ENCODE peak calls at places on chromosomes 1 and 21, in seven cellular contexts. S is SJSA1, U is thoracic aorta, O is breast epithelium, G is cardiac muscle cell, A is GM23248, Q is hepatocyte. F is an unnamed sample. For H3K27me3, the result is how much of the 10 kb centered on the place peaks cover.

GRCh38 chr1:9191216-9191615 is 43.4 kb upstream of the H6PD start:
- DNase-seq in S (no peak), U (no peak), O (no peak), G (no peak), A (no peak), Q (no peak), F (no peak)

GRCh38 chr1:150061632-150062101 is 5.9 kb upstream of the VPS45 start:
- DNase-seq in S (no peak), U (peak), O (no peak), G (peak), A (peak), Q (peak), F (peak)

GRCh38 chr1:19923953-19924346 is 533 bp upstream of the PLA2G2E start:
- DNase-seq in S (no peak), U (no peak), O (no peak), G (no peak), A (no peak), Q (no peak), F (no peak)

GRCh38 chr1:26945728-26946127 is 14.5 kb downstream of the KDF1 start:
- DNase-seq in S (no peak), U (no peak), O (no peak), G (no peak), A (no peak), Q (peak), F (no peak)

GRCh38 chr1:111737216-111738132 is 1.7 kb downstream of the INKA2 start:
- DNase-seq in S (no peak), U (no peak), O (no peak), G (no peak), A (no peak), Q (no peak), F (no peak)

GRCh38 chr1:44707959-44708831 is 22.8 kb downstream of the RNU5D-1 start:
- DNase-seq in S (peak), U (no peak), O (no peak), G (peak), A (peak), Q (peak), F (no peak)

GRCh38 chr1:157775101-157775870 is 1.6 kb downstream of the FCRL2 start:
- DNase-seq in S (no peak), U (no peak), O (no peak), G (no peak), A (no peak), Q (no peak), F (no peak)

GRCh38 chr1:232477728-232478127 is 152.2 kb downstream of the SIPA1L2 start:
- DNase-seq in S (peak), U (no peak), O (no peak), G (peak), A (peak), Q (no peak), F (peak)

GRCh38 chr1:44425327-44426082 is 20.4 kb downstream of the RNF220 start:
- DNase-seq in S (no peak), U (no peak), O (no peak), G (no peak), A (no peak), Q (no peak), F (no peak)

GRCh38 chr1:25729045-25729444 is 70.9 kb upstream of the SELENON start:
- DNase-seq in S (no peak), U (no peak), O (no peak), G (no peak), A (no peak), Q (no peak), F (no peak)

GRCh38 chr1:228022571-228023293 is 15.9 kb downstream of the WNT3A start:
- DNase-seq in S (no peak), U (no peak), O (no peak), G (no peak), A (no peak), Q (no peak), F (no peak)

GRCh38 chr1:201108614-201109013 is 3.6 kb downstream of the CACNA1S start:
- DNase-seq in S (no peak), U (no peak), O (no peak), G (no peak), A (no peak), Q (no peak), F (no peak)

GRCh38 chr1:36743286-36744005 is 260.7 kb upstream of the CSF3R start:
- DNase-seq in S (no peak), U (no peak), O (no peak), G (no peak), A (no peak), Q (no peak), F (no peak)

GRCh38 chr1:71228236-71228635 is 147.4 kb upstream of the ZRANB2 start:
- DNase-seq in S (no peak), U (no peak), O (no peak), G (no peak), A (peak), Q (peak), F (no peak)

GRCh38 chr1:92886886-92887419 is 55.1 kb downstream of the RPL5 start:
- DNase-seq in S (no peak), U (no peak), O (no peak), G (no peak), A (no peak), Q (peak), F (no peak)

GRCh38 chr1:23177438-23178380 is 9.1 kb upstream of the LUZP1 start:
- DNase-seq in S (peak), U (peak), O (peak), G (peak), A (peak), Q (peak), F (no peak)

GRCh38 chr21:36783612-36784383 is 84.9 kb downstream of the SIM2 start:
- DNase-seq in S (peak), U (no peak), O (no peak), G (peak), A (peak), Q (peak), F (peak)

GRCh38 chr1:160935527-160936258 is 18.9 kb downstream of the ITLN2 start:
- DNase-seq in S (no peak), U (no peak), O (no peak), G (no peak), A (no peak), Q (no peak), F (no peak)

GRCh38 chr1:25804244-25804963 is 4.4 kb downstream of the SELENON start:
- DNase-seq in S (no peak), U (no peak), O (no peak), G (peak), A (peak), Q (no peak), F (no peak)

GRCh38 chr1:70411360-70411844 is 334 bp downstream of the CTH start:
- DNase-seq in S (no peak), U (no peak), O (no peak), G (no peak), A (peak), Q (no peak), F (no peak)

GRCh38 chr1:114263343-114263742 is 109.7 kb upstream of the SYT6 start:
- DNase-seq in S (no peak), U (no peak), O (no peak), G (no peak), A (no peak), Q (no peak), F (no peak)
- H3K27me3 ChIP-seq in S (under half), U (under half), O (under half), G (under half), A (half or more), Q (under half), F (under half)

GRCh38 chr1:205441318-205441633 is 14.6 kb downstream of the BLACAT1 start:
- DNase-seq in S (no peak), U (no peak), O (no peak), G (no peak), A (no peak), Q (no peak), F (no peak)

GRCh38 chr1:205440476-205441317 is 15.1 kb downstream of the BLACAT1 start:
- DNase-seq in S (no peak), U (no peak), O (peak), G (peak), A (peak), Q (peak), F (no peak)

GRCh38 chr1:205443585-205444299 is 12.1 kb downstream of the BLACAT1 start:
- DNase-seq in S (no peak), U (no peak), O (no peak), G (no peak), A (no peak), Q (no peak), F (no peak)

GRCh38 chr1:205441716-205442050 is 14.2 kb downstream of the BLACAT1 start:
- DNase-seq in S (no peak), U (no peak), O (no peak), G (no peak), A (no peak), Q (no peak), F (no peak)

GRCh38 chr1:205442051-205442721 is 13.7 kb downstream of the BLACAT1 start:
- DNase-seq in S (no peak), U (no peak), O (no peak), G (no peak), A (no peak), Q (no peak), F (no peak)
- H3K27me3 ChIP-seq in S (under half), U (under half), O (under half), G (under half), A (under half), Q (under half), F (under half)

GRCh38 chr1:16922885-16923431 is 1.2 kb downstream of the CROCC start:
- DNase-seq in S (no peak), U (no peak), O (no peak), G (no peak), A (no peak), Q (no peak), F (no peak)

GRCh38 chr1:16920951-16921350 is 780 bp upstream of the CROCC start:
- DNase-seq in S (no peak), U (no peak), O (no peak), G (no peak), A (no peak), Q (no peak), F (no peak)

GRCh38 chr1:16921391-16922185 is at the start of gene CROCC:
- DNase-seq in S (no peak), U (no peak), O (no peak), G (peak), A (no peak), Q (peak), F (no peak)

GRCh38 chr1:16924216-16924918 is 2.6 kb downstream of the CROCC start:
- DNase-seq in S (no peak), U (no peak), O (no peak), G (no peak), A (no peak), Q (no peak), F (no peak)

GRCh38 chr1:16922466-16922865 is 735 bp downstream of the CROCC start:
- DNase-seq in S (no peak), U (no peak), O (no peak), G (no peak), A (no peak), Q (no peak), F (no peak)
- H3K27me3 ChIP-seq in S (under half), U (under half), O (under half), G (under half), A (under half), Q (under half), F (under half)

GRCh38 chr1:181479137-181479745 is 4.1 kb upstream of the CACNA1E start:
- DNase-seq in S (peak), U (no peak), O (peak), G (peak), A (peak), Q (peak), F (peak)

GRCh38 chr1:181483561-181484291 is 409 bp downstream of the CACNA1E start:
- DNase-seq in S (no peak), U (no peak), O (no peak), G (no peak), A (no peak), Q (no peak), F (no peak)

GRCh38 chr1:181483084-181483559 is at the start of gene CACNA1E:
- DNase-seq in S (no peak), U (no peak), O (no peak), G (no peak), A (no peak), Q (no peak), F (no peak)

GRCh38 chr1:181482521-181483083 is 715 bp upstream of the CACNA1E start:
- DNase-seq in S (no peak), U (no peak), O (no peak), G (peak), A (peak), Q (peak), F (no peak)

GRCh38 chr1:181482001-181482430 is 1.3 kb upstream of the CACNA1E start:
- DNase-seq in S (no peak), U (no peak), O (no peak), G (no peak), A (no peak), Q (no peak), F (no peak)
- H3K27me3 ChIP-seq in S (under half), U (under half), O (half or more), G (half or more), A (half or more), Q (half or more), F (under half)

GRCh38 chr21:42624095-42624830 is 29.2 kb upstream of the PDE9A start:
- DNase-seq in S (no peak), U (no peak), O (no peak), G (no peak), A (no peak), Q (peak), F (no peak)

GRCh38 chr21:42621166-42621827 is 32.1 kb upstream of the PDE9A start:
- DNase-seq in S (peak), U (no peak), O (peak), G (no peak), A (no peak), Q (peak), F (no peak)

GRCh38 chr21:42621828-42622199 is 31.6 kb upstream of the PDE9A start:
- DNase-seq in S (no peak), U (no peak), O (no peak), G (no peak), A (no peak), Q (no peak), F (no peak)

GRCh38 chr21:42623684-42624083 is 29.7 kb upstream of the PDE9A start:
- DNase-seq in S (no peak), U (no peak), O (no peak), G (no peak), A (no peak), Q (no peak), F (no peak)

GRCh38 chr21:42622284-42622683 is 31.1 kb upstream of the PDE9A start:
- DNase-seq in S (no peak), U (no peak), O (no peak), G (no peak), A (no peak), Q (no peak), F (no peak)
- H3K27me3 ChIP-seq in S (under half), U (under half), O (under half), G (under half), A (half or more), Q (under half), F (under half)

GRCh38 chr1:2136386-2136821 is 58.2 kb downstream of the FAAP20 start:
- DNase-seq in S (no peak), U (no peak), O (no peak), G (no peak), A (no peak), Q (no peak), F (no peak)
- H3K27me3 ChIP-seq in S (under half), U (under half), O (under half), G (under half), A (under half), Q (under half), F (under half)

DNA sequence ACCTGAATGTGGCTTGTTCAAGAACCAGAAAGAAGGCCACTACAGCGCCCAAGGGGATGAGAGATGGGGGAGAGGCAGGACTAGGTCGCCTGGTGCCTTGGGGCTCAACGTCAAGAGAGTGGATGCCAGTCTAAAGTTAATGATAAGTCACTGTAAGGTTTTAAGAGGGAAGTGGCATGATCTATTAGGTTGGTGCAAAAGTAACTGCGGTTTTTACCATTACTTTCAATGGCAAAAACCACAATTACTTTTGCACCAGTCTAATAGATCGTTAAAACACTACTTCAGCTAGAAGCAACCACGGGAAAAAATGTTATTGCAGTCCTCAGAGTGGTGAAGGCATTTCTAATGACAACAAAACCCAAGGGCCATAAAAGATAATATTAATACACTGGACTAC is 2.6 kb upstream of the GJB3 start:
- DNase-seq in S (no peak), U (no peak), O (no peak), G (no peak), A (no peak), Q (no peak), F (no peak)
- H3K27me3 ChIP-seq in S (under half), U (under half), O (under half), G (under half), A (under half), Q (under half), F (under half)

GRCh38 chr1:118986839-118987430 is 1.2 kb downstream of the TBX15 start:
- DNase-seq in S (peak), U (no peak), O (no peak), G (no peak), A (peak), Q (no peak), F (no peak)
- H3K27me3 ChIP-seq in S (under half), U (under half), O (half or more), G (half or more), A (under half), Q (half or more), F (under half)

F was measured in BJ.